ENCODE peak calls at places on chromosomes 7 and 10, in six cellular contexts. One of them, this sample, is unnamed.

GRCh38 chr10:37774351-37774750 is 83.1 kb downstream of the ZNF248 start:
- ATAC-seq in activated naive CD4-positive, alpha-beta T cell treated with anti-CD3 and anti-CD28 coated beads, Interleukin-2, amount 50 U/mL, for 72 hours: no peak
- ATAC-seq in RWPE2: no peak
- ATAC-seq in right cardiac atrium: no peak
- ATAC-seq in activated CD8-positive, alpha-beta T cell treated with anti-CD3 and anti-CD28 coated beads for 36 hours: no peak
- ATAC-seq in activated T-helper 17 cell treated with anti-CD3 and anti-CD28 coated beads, Interleukin-2, amount 50 U/mL, for 72 hours: no peak
- ATAC-seq in this sample: no peak

GRCh38 chr10:29415876-29416275 is 127.0 kb downstream of the LYZL1 start:
- ATAC-seq in activated CD8-positive, alpha-beta T cell treated with anti-CD3 and anti-CD28 coated beads for 36 hours: no peak
- ATAC-seq in right cardiac atrium: no peak
- ATAC-seq in activated T-helper 17 cell treated with anti-CD3 and anti-CD28 coated beads, Interleukin-2, amount 50 U/mL, for 72 hours: no peak
- ATAC-seq in RWPE2: no peak
- ATAC-seq in activated naive CD4-positive, alpha-beta T cell treated with anti-CD3 and anti-CD28 coated beads, Interleukin-2, amount 50 U/mL, for 72 hours: no peak
- ATAC-seq in this sample: no peak

GRCh38 chr7:90244565-90244908 is 437 bp upstream of the CFAP69 start:
- ATAC-seq in activated naive CD4-positive, alpha-beta T cell treated with anti-CD3 and anti-CD28 coated beads, Interleukin-2, amount 50 U/mL, for 72 hours: no peak
- ATAC-seq in RWPE2: no peak
- ATAC-seq in activated CD8-positive, alpha-beta T cell treated with anti-CD3 and anti-CD28 coated beads for 36 hours: peak
- ATAC-seq in activated T-helper 17 cell treated with anti-CD3 and anti-CD28 coated beads, Interleukin-2, amount 50 U/mL, for 72 hours: peak
- ATAC-seq in right cardiac atrium: no peak
- ATAC-seq in this sample: no peak

GRCh38 chr10:72563327-72563932 is 62.4 kb downstream of the MICU1 start:
- ATAC-seq in activated T-helper 17 cell treated with anti-CD3 and anti-CD28 coated beads, Interleukin-2, amount 50 U/mL, for 72 hours: peak
- ATAC-seq in activated naive CD4-positive, alpha-beta T cell treated with anti-CD3 and anti-CD28 coated beads, Interleukin-2, amount 50 U/mL, for 72 hours: peak
- ATAC-seq in right cardiac atrium: no peak
- ATAC-seq in activated CD8-positive, alpha-beta T cell treated with anti-CD3 and anti-CD28 coated beads for 36 hours: peak
- ATAC-seq in RWPE2: no peak
- ATAC-seq in this sample: peak

GRCh38 chr7:33816106-33816505 is 89.2 kb upstream of the BMPER start:
- ATAC-seq in activated naive CD4-positive, alpha-beta T cell treated with anti-CD3 and anti-CD28 coated beads, Interleukin-2, amount 50 U/mL, for 72 hours: peak
- ATAC-seq in activated T-helper 17 cell treated with anti-CD3 and anti-CD28 coated beads, Interleukin-2, amount 50 U/mL, for 72 hours: peak
- ATAC-seq in right cardiac atrium: no peak
- ATAC-seq in activated CD8-positive, alpha-beta T cell treated with anti-CD3 and anti-CD28 coated beads for 36 hours: peak
- ATAC-seq in RWPE2: no peak
- ATAC-seq in this sample: no peak

GRCh38 chr7:92071032-92071431 is 63.2 kb downstream of the CYP51A1 start:
- ATAC-seq in right cardiac atrium: no peak
- ATAC-seq in RWPE2: no peak
- ATAC-seq in activated T-helper 17 cell treated with anti-CD3 and anti-CD28 coated beads, Interleukin-2, amount 50 U/mL, for 72 hours: no peak
- ATAC-seq in activated CD8-positive, alpha-beta T cell treated with anti-CD3 and anti-CD28 coated beads for 36 hours: no peak
- ATAC-seq in activated naive CD4-positive, alpha-beta T cell treated with anti-CD3 and anti-CD28 coated beads, Interleukin-2, amount 50 U/mL, for 72 hours: no peak
- ATAC-seq in this sample: no peak

GRCh38 chr7:81632418-81632817 is 137.4 kb downstream of the HGF start:
- ATAC-seq in right cardiac atrium: no peak
- ATAC-seq in activated naive CD4-positive, alpha-beta T cell treated with anti-CD3 and anti-CD28 coated beads, Interleukin-2, amount 50 U/mL, for 72 hours: no peak
- ATAC-seq in activated T-helper 17 cell treated with anti-CD3 and anti-CD28 coated beads, Interleukin-2, amount 50 U/mL, for 72 hours: no peak
- ATAC-seq in RWPE2: peak
- ATAC-seq in activated CD8-positive, alpha-beta T cell treated with anti-CD3 and anti-CD28 coated beads for 36 hours: no peak
- ATAC-seq in this sample: no peak

GRCh38 chr7:39855325-39855674 is 94.8 kb upstream of the CDK13 start:
- ATAC-seq in right cardiac atrium: no peak
- ATAC-seq in activated naive CD4-positive, alpha-beta T cell treated with anti-CD3 and anti-CD28 coated beads, Interleukin-2, amount 50 U/mL, for 72 hours: peak
- ATAC-seq in activated CD8-positive, alpha-beta T cell treated with anti-CD3 and anti-CD28 coated beads for 36 hours: no peak
- ATAC-seq in activated T-helper 17 cell treated with anti-CD3 and anti-CD28 coated beads, Interleukin-2, amount 50 U/mL, for 72 hours: no peak
- ATAC-seq in RWPE2: no peak
- ATAC-seq in this sample: peak

GRCh38 chr7:129914536-129915272 is 38.1 kb downstream of the UBE2H start:
- ATAC-seq in RWPE2: no peak
- ATAC-seq in activated T-helper 17 cell treated with anti-CD3 and anti-CD28 coated beads, Interleukin-2, amount 50 U/mL, for 72 hours: no peak
- ATAC-seq in activated CD8-positive, alpha-beta T cell treated with anti-CD3 and anti-CD28 coated beads for 36 hours: peak
- ATAC-seq in activated naive CD4-positive, alpha-beta T cell treated with anti-CD3 and anti-CD28 coated beads, Interleukin-2, amount 50 U/mL, for 72 hours: no peak
- ATAC-seq in right cardiac atrium: peak
- ATAC-seq in this sample: no peak

GRCh38 chr7:35712563-35713226 is 17.8 kb upstream of the HERPUD2 start:
- ATAC-seq in activated naive CD4-positive, alpha-beta T cell treated with anti-CD3 and anti-CD28 coated beads, Interleukin-2, amount 50 U/mL, for 72 hours: no peak
- ATAC-seq in activated T-helper 17 cell treated with anti-CD3 and anti-CD28 coated beads, Interleukin-2, amount 50 U/mL, for 72 hours: no peak
- ATAC-seq in RWPE2: no peak
- ATAC-seq in activated CD8-positive, alpha-beta T cell treated with anti-CD3 and anti-CD28 coated beads for 36 hours: no peak
- ATAC-seq in right cardiac atrium: no peak
- ATAC-seq in this sample: no peak

GRCh38 chr7:103690576-103690975 is 244.6 kb upstream of the SLC26A5 start:
- ATAC-seq in activated naive CD4-positive, alpha-beta T cell treated with anti-CD3 and anti-CD28 coated beads, Interleukin-2, amount 50 U/mL, for 72 hours: no peak
- ATAC-seq in activated CD8-positive, alpha-beta T cell treated with anti-CD3 and anti-CD28 coated beads for 36 hours: no peak
- ATAC-seq in right cardiac atrium: no peak
- ATAC-seq in activated T-helper 17 cell treated with anti-CD3 and anti-CD28 coated beads, Interleukin-2, amount 50 U/mL, for 72 hours: no peak
- ATAC-seq in RWPE2: peak
- ATAC-seq in this sample: no peak

GRCh38 chr7:22481726-22482125 is 18.3 kb downstream of the STEAP1B start:
- ATAC-seq in right cardiac atrium: peak
- ATAC-seq in activated CD8-positive, alpha-beta T cell treated with anti-CD3 and anti-CD28 coated beads for 36 hours: no peak
- ATAC-seq in activated naive CD4-positive, alpha-beta T cell treated with anti-CD3 and anti-CD28 coated beads, Interleukin-2, amount 50 U/mL, for 72 hours: peak
- ATAC-seq in RWPE2: no peak
- ATAC-seq in activated T-helper 17 cell treated with anti-CD3 and anti-CD28 coated beads, Interleukin-2, amount 50 U/mL, for 72 hours: no peak
- ATAC-seq in this sample: no peak

GRCh38 chr10:117382831-117383230 is 7.6 kb upstream of the PDZD8 start:
- ATAC-seq in activated naive CD4-positive, alpha-beta T cell treated with anti-CD3 and anti-CD28 coated beads, Interleukin-2, amount 50 U/mL, for 72 hours: no peak
- ATAC-seq in RWPE2: no peak
- ATAC-seq in right cardiac atrium: no peak
- ATAC-seq in activated CD8-positive, alpha-beta T cell treated with anti-CD3 and anti-CD28 coated beads for 36 hours: no peak
- ATAC-seq in activated T-helper 17 cell treated with anti-CD3 and anti-CD28 coated beads, Interleukin-2, amount 50 U/mL, for 72 hours: no peak
- ATAC-seq in this sample: no peak

GRCh38 chr7:43642897-43643630 is 60.2 kb downstream of the STK17A start:
- ATAC-seq in right cardiac atrium: no peak
- ATAC-seq in activated T-helper 17 cell treated with anti-CD3 and anti-CD28 coated beads, Interleukin-2, amount 50 U/mL, for 72 hours: no peak
- ATAC-seq in RWPE2: no peak
- ATAC-seq in activated naive CD4-positive, alpha-beta T cell treated with anti-CD3 and anti-CD28 coated beads, Interleukin-2, amount 50 U/mL, for 72 hours: no peak
- ATAC-seq in activated CD8-positive, alpha-beta T cell treated with anti-CD3 and anti-CD28 coated beads for 36 hours: no peak
- ATAC-seq in this sample: no peak

GRCh38 chr7:99505324-99505662 is 831 bp downstream of the ZKSCAN5 start:
- ATAC-seq in right cardiac atrium: no peak
- ATAC-seq in RWPE2: no peak
- ATAC-seq in activated CD8-positive, alpha-beta T cell treated with anti-CD3 and anti-CD28 coated beads for 36 hours: no peak
- ATAC-seq in activated naive CD4-positive, alpha-beta T cell treated with anti-CD3 and anti-CD28 coated beads, Interleukin-2, amount 50 U/mL, for 72 hours: no peak
- ATAC-seq in activated T-helper 17 cell treated with anti-CD3 and anti-CD28 coated beads, Interleukin-2, amount 50 U/mL, for 72 hours: no peak
- ATAC-seq in this sample: no peak

This sample was measured in activated CD4-positive, CD25-positive, alpha-beta regulatory T cell treated with anti-CD3 and anti-CD28 coated beads, Interleukin-2, amount 50 U/mL, for 24 hours.